ENCODE peak calls at places on chromosome 7, in eight cellular contexts. One of them, this sample, is unnamed.

GRCh38 chr7:151003572-151003971 is 12.8 kb downstream of the NOS3 start:
- DNase-seq in fibroblast of lung: no peak
- DNase-seq in upper lobe of right lung: no peak
- DNase-seq in heart right ventricle: no peak
- DNase-seq in tibial artery: no peak
- DNase-seq in psoas muscle: no peak
- DNase-seq in fibroblast of the aortic adventitia: no peak
- DNase-seq in GM10248: no peak
- DNase-seq in this sample: no peak

GRCh38 chr7:20404371-20404770 is 73.7 kb downstream of the ITGB8 start:
- DNase-seq in fibroblast of lung: no peak
- DNase-seq in upper lobe of right lung: no peak
- DNase-seq in heart right ventricle: no peak
- DNase-seq in tibial artery: no peak
- DNase-seq in psoas muscle: no peak
- DNase-seq in fibroblast of the aortic adventitia: no peak
- DNase-seq in GM10248: no peak
- DNase-seq in this sample: no peak

GRCh38 chr7:123581162-123581459 is 20.5 kb upstream of the ASB15 start:
- DNase-seq in fibroblast of lung: no peak
- DNase-seq in upper lobe of right lung: no peak
- DNase-seq in heart right ventricle: no peak
- DNase-seq in tibial artery: no peak
- DNase-seq in psoas muscle: no peak
- DNase-seq in fibroblast of the aortic adventitia: no peak
- DNase-seq in GM10248: no peak
- DNase-seq in this sample: no peak

GRCh38 chr7:232571-233455 is 40.4 kb downstream of the FAM20C start:
- DNase-seq in fibroblast of lung: peak
- DNase-seq in upper lobe of right lung: no peak
- DNase-seq in heart right ventricle: no peak
- DNase-seq in tibial artery: peak
- DNase-seq in psoas muscle: no peak
- DNase-seq in fibroblast of the aortic adventitia: peak
- DNase-seq in GM10248: no peak
- DNase-seq in this sample: no peak

GRCh38 chr7:105473163-105473562 is 48.9 kb downstream of the PUS7 start:
- DNase-seq in fibroblast of lung: peak
- DNase-seq in upper lobe of right lung: no peak
- DNase-seq in heart right ventricle: no peak
- DNase-seq in tibial artery: no peak
- DNase-seq in psoas muscle: peak
- DNase-seq in fibroblast of the aortic adventitia: peak
- DNase-seq in GM10248: no peak
- DNase-seq in this sample: no peak

GRCh38 chr7:104196161-104196560 is 11.7 kb downstream of the ORC5 start:
- DNase-seq in fibroblast of lung: no peak
- DNase-seq in upper lobe of right lung: no peak
- DNase-seq in heart right ventricle: no peak
- DNase-seq in tibial artery: no peak
- DNase-seq in psoas muscle: no peak
- DNase-seq in fibroblast of the aortic adventitia: no peak
- DNase-seq in GM10248: no peak
- DNase-seq in this sample: no peak

GRCh38 chr7:531777-532176 is 12.1 kb upstream of the PDGFA start:
- DNase-seq in fibroblast of lung: no peak
- DNase-seq in upper lobe of right lung: no peak
- DNase-seq in heart right ventricle: no peak
- DNase-seq in tibial artery: no peak
- DNase-seq in psoas muscle: no peak
- DNase-seq in fibroblast of the aortic adventitia: no peak
- DNase-seq in GM10248: no peak
- DNase-seq in this sample: no peak

GRCh38 chr7:139482662-139483466 is 609 bp downstream of the KLRG2 start:
- DNase-seq in fibroblast of lung: no peak
- DNase-seq in upper lobe of right lung: peak
- DNase-seq in heart right ventricle: no peak
- DNase-seq in tibial artery: no peak
- DNase-seq in psoas muscle: no peak
- DNase-seq in fibroblast of the aortic adventitia: no peak
- DNase-seq in GM10248: no peak
- DNase-seq in this sample: no peak

DNA sequence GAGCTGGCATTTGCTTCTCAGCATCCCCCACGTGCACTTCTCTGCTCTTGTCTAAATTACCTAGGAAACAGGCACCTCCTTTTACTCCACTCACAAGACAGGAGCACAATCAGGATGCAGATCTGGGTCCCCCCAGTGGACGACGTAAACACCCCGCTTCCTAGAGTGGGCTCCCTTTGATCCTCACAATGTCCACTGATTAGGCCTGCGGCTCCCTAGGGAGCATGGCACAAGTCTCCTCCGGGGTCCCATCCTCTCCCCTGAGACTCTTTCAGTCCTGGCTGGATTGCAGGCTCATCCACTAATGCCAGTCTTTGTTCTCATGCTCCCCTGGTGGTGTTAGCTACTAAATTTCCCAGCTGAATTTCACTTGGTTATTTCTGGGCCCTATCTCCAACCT is 98.3 kb downstream of the GLI3 start:
- DNase-seq in fibroblast of lung: no peak
- DNase-seq in upper lobe of right lung: no peak
- DNase-seq in heart right ventricle: no peak
- DNase-seq in tibial artery: no peak
- DNase-seq in psoas muscle: no peak
- DNase-seq in fibroblast of the aortic adventitia: no peak
- DNase-seq in GM10248: no peak
- DNase-seq in this sample: no peak
- TF ChIP-seq CTCF in fibroblast of lung: no peak
- TF ChIP-seq CTCF in upper lobe of right lung: no peak
- TF ChIP-seq CTCF in heart right ventricle: no peak
- TF ChIP-seq CTCF in tibial artery: no peak
- TF ChIP-seq CTCF in psoas muscle: no peak
- TF ChIP-seq CTCF in fibroblast of the aortic adventitia: no peak
- TF ChIP-seq CTCF in GM10248: no peak
- TF ChIP-seq CTCF in this sample: no peak

GRCh38 chr7:149670288-149670687 is 103.1 kb downstream of the ZNF467 start:
- DNase-seq in fibroblast of lung: peak
- DNase-seq in upper lobe of right lung: no peak
- DNase-seq in heart right ventricle: peak
- DNase-seq in tibial artery: no peak
- DNase-seq in psoas muscle: no peak
- DNase-seq in fibroblast of the aortic adventitia: peak
- DNase-seq in GM10248: no peak
- DNase-seq in this sample: no peak

GRCh38 chr7:149664666-149665065 is 108.7 kb downstream of the ZNF467 start:
- DNase-seq in fibroblast of lung: no peak
- DNase-seq in upper lobe of right lung: no peak
- DNase-seq in heart right ventricle: no peak
- DNase-seq in tibial artery: no peak
- DNase-seq in psoas muscle: no peak
- DNase-seq in fibroblast of the aortic adventitia: no peak
- DNase-seq in GM10248: no peak
- DNase-seq in this sample: no peak

GRCh38 chr7:149666360-149666905 is 107.0 kb downstream of the ZNF467 start:
- DNase-seq in fibroblast of lung: no peak
- DNase-seq in upper lobe of right lung: no peak
- DNase-seq in heart right ventricle: no peak
- DNase-seq in tibial artery: no peak
- DNase-seq in psoas muscle: no peak
- DNase-seq in fibroblast of the aortic adventitia: no peak
- DNase-seq in GM10248: no peak
- DNase-seq in this sample: no peak

GRCh38 chr7:149673006-149673405 is 100.4 kb downstream of the ZNF467 start:
- DNase-seq in fibroblast of lung: no peak
- DNase-seq in upper lobe of right lung: no peak
- DNase-seq in heart right ventricle: no peak
- DNase-seq in tibial artery: no peak
- DNase-seq in psoas muscle: no peak
- DNase-seq in fibroblast of the aortic adventitia: no peak
- DNase-seq in GM10248: no peak
- DNase-seq in this sample: no peak

DNA sequence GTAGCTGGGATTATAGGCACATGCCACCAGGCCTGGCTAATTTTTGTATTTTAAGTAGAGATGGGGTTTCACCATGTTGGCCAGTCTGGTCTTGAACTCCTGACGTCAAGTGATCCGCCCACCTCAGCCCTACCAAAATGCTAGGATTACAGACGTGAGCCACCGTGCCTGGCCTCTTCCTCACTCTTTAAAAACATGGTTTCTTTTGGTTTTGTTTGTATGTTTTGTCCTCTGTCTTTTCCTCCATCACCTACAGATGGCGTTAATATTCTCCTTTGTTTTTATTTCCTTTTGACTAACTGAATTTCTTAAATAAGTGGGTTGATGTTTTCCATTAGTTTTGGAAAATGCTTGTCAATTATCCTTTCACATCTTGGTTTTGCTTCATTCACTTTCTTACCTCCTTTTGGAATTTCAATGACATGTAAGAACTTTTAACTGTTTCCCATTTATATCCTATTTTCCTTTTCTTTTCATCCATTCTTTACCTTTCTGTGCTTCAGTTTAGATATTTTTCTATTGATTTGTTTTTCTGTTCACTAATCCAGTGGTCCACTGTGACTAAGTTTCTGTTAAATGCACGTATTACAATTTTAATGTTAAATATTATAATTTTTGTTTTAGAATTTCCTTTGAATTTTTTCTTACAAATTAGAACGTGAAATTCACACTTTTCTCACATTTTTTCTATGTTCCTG is 104.1 kb downstream of the ZNF467 start:
- DNase-seq in fibroblast of lung: peak
- DNase-seq in upper lobe of right lung: no peak
- DNase-seq in heart right ventricle: no peak
- DNase-seq in tibial artery: no peak
- DNase-seq in psoas muscle: no peak
- DNase-seq in fibroblast of the aortic adventitia: peak
- DNase-seq in GM10248: no peak
- DNase-seq in this sample: no peak
- TF ChIP-seq CTCF in fibroblast of lung: peak
- TF ChIP-seq CTCF in upper lobe of right lung: peak
- TF ChIP-seq CTCF in heart right ventricle: peak
- TF ChIP-seq CTCF in tibial artery: no peak
- TF ChIP-seq CTCF in psoas muscle: peak
- TF ChIP-seq CTCF in fibroblast of the aortic adventitia: peak
- TF ChIP-seq CTCF in GM10248: peak
- TF ChIP-seq CTCF in this sample: peak

GRCh38 chr7:153943428-153944370 is 108.5 kb upstream of the DPP6 start:
- DNase-seq in fibroblast of lung: no peak
- DNase-seq in upper lobe of right lung: no peak
- DNase-seq in heart right ventricle: no peak
- DNase-seq in tibial artery: no peak
- DNase-seq in psoas muscle: no peak
- DNase-seq in fibroblast of the aortic adventitia: no peak
- DNase-seq in GM10248: no peak
- DNase-seq in this sample: no peak

GRCh38 chr7:153951207-153951725 is 100.9 kb upstream of the DPP6 start:
- DNase-seq in fibroblast of lung: no peak
- DNase-seq in upper lobe of right lung: no peak
- DNase-seq in heart right ventricle: no peak
- DNase-seq in tibial artery: no peak
- DNase-seq in psoas muscle: no peak
- DNase-seq in fibroblast of the aortic adventitia: no peak
- DNase-seq in GM10248: no peak
- DNase-seq in this sample: no peak

DNA sequence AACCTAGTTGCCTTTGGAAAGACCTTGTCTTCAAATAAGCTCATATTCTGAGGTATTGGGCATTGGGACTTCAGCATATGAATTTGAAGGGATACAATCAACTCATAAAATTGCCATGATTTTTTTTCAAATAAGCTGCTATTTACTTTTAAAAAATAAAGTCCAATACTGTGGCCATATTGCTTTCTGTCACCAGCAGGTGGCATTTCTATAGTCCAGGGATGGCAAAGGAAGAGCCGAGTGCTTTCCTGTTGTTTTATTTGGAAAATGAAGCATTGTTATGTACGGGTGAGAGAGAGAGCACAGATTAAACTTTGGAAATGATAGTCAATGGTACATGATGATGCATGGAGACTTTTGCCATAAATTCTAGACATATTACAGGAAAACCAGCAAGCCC is 104.1 kb upstream of the DPP6 start:
- DNase-seq in fibroblast of lung: no peak
- DNase-seq in upper lobe of right lung: no peak
- DNase-seq in heart right ventricle: no peak
- DNase-seq in tibial artery: no peak
- DNase-seq in psoas muscle: no peak
- DNase-seq in fibroblast of the aortic adventitia: no peak
- DNase-seq in GM10248: no peak
- DNase-seq in this sample: no peak
- TF ChIP-seq CTCF in fibroblast of lung: no peak
- TF ChIP-seq CTCF in upper lobe of right lung: no peak
- TF ChIP-seq CTCF in heart right ventricle: no peak
- TF ChIP-seq CTCF in tibial artery: no peak
- TF ChIP-seq CTCF in psoas muscle: peak
- TF ChIP-seq CTCF in fibroblast of the aortic adventitia: no peak
- TF ChIP-seq CTCF in GM10248: no peak
- TF ChIP-seq CTCF in this sample: no peak

GRCh38 chr7:2165239-2165609 is 67.5 kb downstream of the MAD1L1 start:
- DNase-seq in fibroblast of lung: no peak
- DNase-seq in upper lobe of right lung: peak
- DNase-seq in heart right ventricle: no peak
- DNase-seq in tibial artery: no peak
- DNase-seq in psoas muscle: no peak
- DNase-seq in fibroblast of the aortic adventitia: no peak
- DNase-seq in GM10248: no peak
- DNase-seq in this sample: no peak

GRCh38 chr7:2162959-2163358 is 69.8 kb downstream of the MAD1L1 start:
- DNase-seq in fibroblast of lung: peak
- DNase-seq in upper lobe of right lung: peak
- DNase-seq in heart right ventricle: no peak
- DNase-seq in tibial artery: peak
- DNase-seq in psoas muscle: no peak
- DNase-seq in fibroblast of the aortic adventitia: peak
- DNase-seq in GM10248: no peak
- DNase-seq in this sample: no peak

GRCh38 chr7:2163565-2163964 is 69.2 kb downstream of the MAD1L1 start:
- DNase-seq in fibroblast of lung: no peak
- DNase-seq in upper lobe of right lung: peak
- DNase-seq in heart right ventricle: no peak
- DNase-seq in tibial artery: no peak
- DNase-seq in psoas muscle: no peak
- DNase-seq in fibroblast of the aortic adventitia: no peak
- DNase-seq in GM10248: no peak
- DNase-seq in this sample: no peak

GRCh38 chr7:2164646-2165045 is 68.1 kb downstream of the MAD1L1 start:
- DNase-seq in fibroblast of lung: no peak
- DNase-seq in upper lobe of right lung: peak
- DNase-seq in heart right ventricle: no peak
- DNase-seq in tibial artery: no peak
- DNase-seq in psoas muscle: no peak
- DNase-seq in fibroblast of the aortic adventitia: no peak
- DNase-seq in GM10248: no peak
- DNase-seq in this sample: no peak

DNA sequence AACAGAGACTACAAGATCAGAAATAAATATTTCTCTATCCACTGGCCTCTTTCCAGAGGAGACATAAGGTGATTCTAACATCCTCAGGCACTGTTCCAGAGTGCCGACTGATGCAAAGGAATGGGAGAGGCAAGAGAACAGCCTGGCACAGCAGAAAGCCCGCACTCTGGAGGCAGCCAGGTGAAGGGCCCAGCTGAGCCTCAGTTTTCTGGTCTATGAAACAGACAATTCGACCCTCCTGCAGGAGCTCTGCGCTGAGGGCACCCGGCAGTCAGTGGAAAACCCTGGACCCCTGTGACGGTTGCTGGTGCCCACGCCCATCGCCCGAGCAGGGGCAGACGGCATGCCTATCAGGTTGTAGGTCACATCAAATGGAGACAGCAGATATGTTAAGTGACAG is 68.6 kb downstream of the MAD1L1 start:
- DNase-seq in fibroblast of lung: no peak
- DNase-seq in upper lobe of right lung: peak
- DNase-seq in heart right ventricle: no peak
- DNase-seq in tibial artery: no peak
- DNase-seq in psoas muscle: no peak
- DNase-seq in fibroblast of the aortic adventitia: no peak
- DNase-seq in GM10248: no peak
- DNase-seq in this sample: no peak
- TF ChIP-seq CTCF in fibroblast of lung: no peak
- TF ChIP-seq CTCF in upper lobe of right lung: no peak
- TF ChIP-seq CTCF in heart right ventricle: no peak
- TF ChIP-seq CTCF in tibial artery: no peak
- TF ChIP-seq CTCF in psoas muscle: no peak
- TF ChIP-seq CTCF in fibroblast of the aortic adventitia: no peak
- TF ChIP-seq CTCF in GM10248: no peak
- TF ChIP-seq CTCF in this sample: no peak